ENCODE peak calls at places on chromosome 3, in nine cellular contexts. X is foreskin fibroblast, J is tibial artery, T is brain microvascular endothelial cell, A is IMR-90, G is upper lobe of right lung, K is Caco-2, Y is AG10803, Q is fibroblast of lung. L is an unnamed sample.

GRCh38 chr3:189496375-189497138 is 134.6 kb upstream of the TP63 start:
- DNase-seq in G (no peak), T (no peak), J (no peak), X (no peak), A (no peak), Y (no peak), Q (no peak), K (no peak), L (no peak)

GRCh38 chr3:142209655-142210054 is 15.7 kb downstream of the GK5 start:
- DNase-seq in K (no peak), J (peak), Y (peak), T (peak), G (no peak), A (peak), X (peak), Q (peak), L (peak)

GRCh38 chr3:120678331-120678845 is 3.7 kb downstream of the HGD start:
- DNase-seq in Y (peak), G (no peak), Q (peak), X (peak), A (peak), K (peak), J (no peak), T (peak), L (peak)

GRCh38 chr3:40120816-40121215 is 188.7 kb upstream of the EIF1B start:
- DNase-seq in T (peak), X (peak), J (no peak), Y (peak), Q (peak), G (no peak), A (no peak), K (no peak), L (peak)

GRCh38 chr3:183330881-183331280 is 77.8 kb downstream of the B3GNT5 start:
- DNase-seq in Q (no peak), T (no peak), K (no peak), A (no peak), Y (no peak), J (no peak), G (no peak), X (no peak), L (no peak)

GRCh38 chr3:44999782-45000181 is 23.7 kb downstream of the EXOSC7 start:
- DNase-seq in T (no peak), Q (no peak), G (no peak), K (no peak), Y (no peak), X (no peak), J (no peak), A (no peak), L (no peak)

GRCh38 chr3:171791695-171792082 is 18.6 kb downstream of the PLD1 start:
- DNase-seq in J (no peak), Y (peak), A (peak), G (no peak), T (peak), Q (peak), X (peak), K (no peak), L (peak)

GRCh38 chr3:98564282-98565005 is 29.0 kb downstream of the CPOX start:
- DNase-seq in Q (no peak), Y (no peak), G (no peak), T (no peak), A (no peak), J (no peak), X (no peak), K (no peak), L (no peak)

GRCh38 chr3:186953011-186953487 is 22.7 kb downstream of the ST6GAL1 start:
- DNase-seq in G (no peak), Q (peak), X (peak), A (peak), Y (no peak), J (no peak), K (no peak), T (peak), L (peak)

GRCh38 chr3:126109860-126110235 is 25.9 kb upstream of the SLC41A3 start:
- DNase-seq in Q (no peak), G (no peak), Y (no peak), T (no peak), J (peak), X (no peak), A (no peak), K (no peak), L (no peak)

GRCh38 chr3:61901986-61902385 is 340.6 kb downstream of the PTPRG start:
- DNase-seq in Y (no peak), Q (no peak), J (no peak), T (no peak), X (no peak), K (no peak), A (no peak), G (no peak), L (no peak)

GRCh38 chr3:152779649-152780048 is 55.3 kb upstream of the P2RY1 start:
- DNase-seq in K (no peak), T (peak), X (peak), Q (peak), G (no peak), J (no peak), Y (peak), A (no peak), L (peak)

GRCh38 chr3:32002536-32003368 is 21.2 kb downstream of the ZNF860 start:
- DNase-seq in J (no peak), Q (peak), K (no peak), Y (no peak), X (no peak), G (peak), A (no peak), T (peak), L (peak)

GRCh38 chr3:105791134-105791533 is 77.7 kb downstream of the CBLB start:
- DNase-seq in Y (peak), A (peak), K (no peak), Q (peak), G (no peak), J (no peak), T (peak), X (peak), L (peak)

GRCh38 chr3:156750874-156751245 is 75.3 kb upstream of the LEKR1 start:
- DNase-seq in X (peak), Y (peak), G (no peak), K (no peak), J (no peak), T (peak), A (peak), Q (peak), L (peak)
- H3K4me3 ChIP-seq in X (peak), Y (peak), G (no peak), K (no peak), J (no peak), T (no peak), A (no peak), Q (peak), L (no peak)

GRCh38 chr3:179046497-179047353 is 24.9 kb downstream of the ZMAT3 start:
- DNase-seq in T (peak), X (no peak), G (no peak), A (peak), J (no peak), K (no peak), Y (no peak), Q (peak), L (peak)
- TF ChIP-seq CTCF in T (peak), X (no peak), G (no peak), A (no peak), J (no peak), K (no peak), Y (no peak), Q (peak), L (no peak)

DNA sequence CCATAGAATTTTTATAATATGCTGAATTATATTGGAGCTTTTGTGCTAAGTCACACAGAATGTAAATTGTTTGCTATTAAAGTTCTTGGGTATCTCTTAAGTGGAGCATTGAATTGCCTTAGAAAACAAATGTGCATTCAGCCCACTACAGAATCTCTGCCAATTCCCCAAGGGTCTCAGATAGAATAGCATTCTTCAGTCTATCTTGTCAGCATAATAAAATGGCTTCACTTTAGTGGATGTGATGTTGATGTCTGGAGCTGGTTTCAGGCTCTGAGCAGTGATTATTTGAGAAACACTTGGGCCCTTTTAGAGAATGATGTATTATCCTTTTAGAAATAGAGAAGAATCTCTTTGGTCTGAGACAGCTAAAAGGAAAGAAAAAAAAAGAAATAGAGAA is 45.2 kb downstream of the LRCH3 start:
- DNase-seq in J (no peak), T (no peak), X (no peak), G (no peak), Q (no peak), Y (no peak), A (no peak), K (no peak), L (no peak)
- H3K4me3 ChIP-seq in J (no peak), T (no peak), X (no peak), G (no peak), Q (no peak), Y (no peak), A (no peak), K (no peak), L (no peak)

GRCh38 chr3:10973196-10973595 is 19.4 kb upstream of the SLC6A1 start:
- DNase-seq in A (no peak), Q (no peak), J (no peak), X (no peak), K (no peak), T (no peak), Y (no peak), G (no peak), L (no peak)
- TF ChIP-seq CTCF in A (no peak), Q (no peak), J (no peak), X (no peak), K (no peak), T (no peak), Y (no peak), G (no peak), L (no peak)

GRCh38 chr3:64685331-64685799 is 2.4 kb downstream of the ADAMTS9 start:
- DNase-seq in Y (peak), Q (peak), K (no peak), X (peak), T (no peak), A (peak), G (no peak), J (peak), L (peak)
- H3K4me3 ChIP-seq in Y (peak), Q (peak), K (peak), X (peak), T (peak), A (peak), G (peak), J (peak), L (peak)

DNA sequence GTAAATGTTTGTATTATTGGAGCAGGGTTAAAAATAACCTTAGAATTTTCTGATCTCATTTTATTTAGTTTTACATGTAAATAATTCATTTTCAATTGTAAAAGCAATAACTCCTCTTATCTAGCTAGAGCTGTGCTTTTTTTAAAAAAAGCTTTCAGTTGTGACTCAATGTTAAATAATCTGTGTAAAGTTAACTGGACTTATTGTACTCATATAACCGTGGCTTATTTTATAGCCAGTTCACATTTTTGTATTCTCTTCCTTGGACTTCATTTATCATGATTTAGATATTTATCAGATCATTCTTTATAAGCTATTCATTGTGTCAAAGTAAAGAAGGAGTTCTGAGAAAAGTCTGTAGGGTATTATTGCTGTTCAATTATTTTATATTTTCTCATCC is 435.6 kb downstream of the CADM2 start:
- DNase-seq in X (no peak), T (no peak), J (no peak), K (no peak), Y (no peak), G (no peak), Q (peak), A (no peak), L (no peak)
- TF ChIP-seq CTCF in X (no peak), T (no peak), J (no peak), K (no peak), Y (no peak), G (no peak), Q (no peak), A (no peak), L (no peak)

GRCh38 chr3:164572436-164572835 is 505.9 kb downstream of the SI start:
- DNase-seq in Q (no peak), T (no peak), J (no peak), A (no peak), X (no peak), Y (no peak), K (no peak), G (no peak), L (no peak)
- H3K4me3 ChIP-seq in Q (no peak), T (no peak), J (no peak), A (no peak), X (no peak), Y (no peak), K (no peak), G (no peak), L (no peak)